ENCODE peak calls at places on chromosomes 3 and 15, in seven cellular contexts. G is fibroblast of mammary gland; K is HCEC 1CT; T is tibial nerve; Q is CD4-positive, alpha-beta memory T cell; B is mammary epithelial cell; F is Calu3. M is an unnamed sample.

GRCh38 chr3:118108769-118109168 is 925.9 kb downstream of the IGSF11 start:
- DNase-seq in F (no peak), T (no peak), B (peak), Q (no peak), G (no peak), K (no peak), M (peak)

GRCh38 chr15:80155001-80155377 is 2.2 kb downstream of the FAH start:
- DNase-seq in K (no peak), G (no peak), F (no peak), B (no peak), T (no peak), Q (no peak), M (no peak)

GRCh38 chr15:60580650-60581415 is 101.9 kb upstream of the ICE2 start:
- DNase-seq in B (no peak), G (no peak), Q (peak), T (no peak), F (no peak), K (no peak), M (peak)

GRCh38 chr15:101434032-101434920 is 55.2 kb downstream of the PCSK6 start:
- DNase-seq in K (no peak), Q (no peak), F (no peak), B (no peak), T (no peak), G (no peak), M (no peak)

GRCh38 chr15:80526556-80527340 is 122.6 kb downstream of the ARNT2 start:
- DNase-seq in Q (no peak), T (no peak), G (peak), K (peak), B (no peak), F (no peak), M (no peak)

GRCh38 chr15:41544650-41545015 is 576 bp upstream of the RPAP1 start:
- DNase-seq in F (no peak), T (no peak), Q (no peak), B (no peak), K (no peak), G (peak), M (no peak)

GRCh38 chr15:45393851-45394250 is 15.5 kb upstream of the GATM start:
- DNase-seq in Q (no peak), B (no peak), F (peak), G (peak), K (peak), T (no peak), M (no peak)

GRCh38 chr3:170128977-170129431 is 52.5 kb downstream of the PHC3 start:
- DNase-seq in G (peak), T (no peak), Q (no peak), B (peak), K (peak), F (no peak), M (peak)

GRCh38 chr3:136171097-136171542 is 25.0 kb downstream of the MSL2 start:
- DNase-seq in Q (no peak), K (peak), B (peak), G (no peak), F (no peak), T (no peak), M (no peak)

GRCh38 chr3:102688556-102688930 is 253.7 kb downstream of the ZPLD1 start:
- DNase-seq in K (no peak), F (no peak), T (no peak), G (no peak), Q (no peak), B (no peak), M (no peak)

GRCh38 chr15:42608110-42608531 is 32.7 kb downstream of the STARD9 start:
- DNase-seq in T (no peak), G (no peak), Q (peak), F (no peak), B (peak), K (no peak), M (peak)

GRCh38 chr3:32002536-32003368 is 21.2 kb downstream of the ZNF860 start:
- DNase-seq in Q (no peak), G (peak), B (no peak), K (no peak), F (no peak), T (no peak), M (no peak)

GRCh38 chr3:14503033-14503705 is 37.0 kb downstream of the GRIP2 start:
- DNase-seq in T (no peak), B (no peak), Q (no peak), F (no peak), K (no peak), G (no peak), M (no peak)

GRCh38 chr15:85351965-85352364 is 28.4 kb upstream of the AKAP13 start:
- DNase-seq in K (no peak), T (no peak), B (peak), Q (no peak), F (no peak), G (no peak), M (no peak)

GRCh38 chr3:41933154-41933676 is 28.7 kb downstream of the ULK4 start:
- DNase-seq in K (peak), T (no peak), F (no peak), B (peak), G (peak), Q (no peak), M (no peak)

GRCh38 chr3:70990190-70990589 is 593.3 kb downstream of the FOXP1 start:
- DNase-seq in F (no peak), T (no peak), G (no peak), K (no peak), B (no peak), Q (peak), M (peak)

GRCh38 chr3:53819163-53819868 is 26.9 kb downstream of the CHDH start:
- DNase-seq in T (no peak), K (no peak), Q (no peak), F (no peak), B (no peak), G (no peak), M (no peak)

GRCh38 chr15:85380860-85381535 is 595 bp downstream of the AKAP13 start:
- DNase-seq in K (peak), Q (peak), T (no peak), B (no peak), F (peak), G (no peak), M (no peak)

GRCh38 chr3:97340940-97341339 is 423.6 kb upstream of the ARL6 start:
- DNase-seq in K (no peak), F (no peak), G (no peak), B (no peak), Q (no peak), T (no peak), M (no peak)

GRCh38 chr3:18725668-18726407 is 300.7 kb upstream of the SATB1 start:
- DNase-seq in F (no peak), T (no peak), G (peak), B (no peak), K (no peak), Q (peak), M (peak)

GRCh38 chr15:27885226-27885625 is 213.9 kb downstream of the OCA2 start:
- DNase-seq in F (no peak), B (no peak), K (no peak), Q (no peak), G (no peak), T (no peak), M (no peak)

GRCh38 chr3:35677797-35678196 is 38.5 kb downstream of the ARPP21 start:
- DNase-seq in F (no peak), T (no peak), K (no peak), B (no peak), G (no peak), Q (no peak), M (no peak)

GRCh38 chr15:68800875-68801274 is 19.8 kb downstream of the ANP32A start:
- DNase-seq in T (no peak), G (no peak), B (no peak), K (no peak), Q (no peak), F (no peak), M (no peak)

GRCh38 chr3:33956211-33956610 is 157.8 kb downstream of the PDCD6IP start:
- DNase-seq in B (no peak), G (no peak), F (no peak), Q (no peak), K (no peak), T (no peak), M (no peak)

GRCh38 chr3:49680493-49681231 is 6.5 kb downstream of the APEH start:
- DNase-seq in B (no peak), K (no peak), G (no peak), Q (no peak), F (no peak), T (no peak), M (no peak)

GRCh38 chr3:60536420-60536819 is 714.8 kb downstream of the FHIT start:
- DNase-seq in F (no peak), B (no peak), G (no peak), T (no peak), K (no peak), Q (no peak), M (no peak)

GRCh38 chr3:190497809-190498208 is 16.1 kb upstream of the IL1RAP start:
- DNase-seq in G (no peak), Q (no peak), B (peak), F (no peak), T (no peak), K (peak), M (no peak)

GRCh38 chr3:148307443-148307843 is 390.3 kb upstream of the AGTR1 start:
- DNase-seq in T (no peak), B (no peak), G (no peak), Q (no peak), K (no peak), F (no peak), M (no peak)

GRCh38 chr15:38885001-38885400 is 320.4 kb upstream of the RASGRP1 start:
- DNase-seq in B (peak), K (no peak), G (peak), Q (no peak), T (no peak), F (no peak), M (no peak)

GRCh38 chr15:68658151-68658550 is 79.4 kb downstream of the CORO2B start:
- DNase-seq in T (no peak), F (no peak), Q (no peak), K (no peak), B (no peak), G (no peak), M (no peak)

GRCh38 chr15:40310993-40311392 is 3.3 kb upstream of the PLCB2 start:
- DNase-seq in F (no peak), Q (no peak), B (no peak), G (no peak), K (no peak), T (no peak), M (no peak)

GRCh38 chr3:76063019-76063418 is 277.7 kb upstream of the ZNF717 start:
- DNase-seq in T (no peak), G (peak), B (peak), F (no peak), Q (no peak), K (peak), M (no peak)

GRCh38 chr3:102207173-102207572 is 227.6 kb upstream of the ZPLD1 start:
- DNase-seq in Q (no peak), G (peak), K (no peak), T (no peak), F (no peak), B (no peak), M (no peak)

GRCh38 chr15:48861813-48862431 is 16.0 kb upstream of the EID1 start:
- DNase-seq in B (peak), K (peak), T (no peak), F (peak), G (peak), Q (peak), M (peak)

GRCh38 chr15:76894174-76894573 is 11.0 kb downstream of the SCAPER start:
- DNase-seq in T (no peak), Q (no peak), B (no peak), F (no peak), K (no peak), G (no peak), M (no peak)

GRCh38 chr3:65713016-65713415 is 325.7 kb downstream of the MAGI1 start:
- DNase-seq in T (no peak), Q (no peak), B (peak), G (peak), F (no peak), K (peak), M (no peak)

GRCh38 chr3:62051506-62051905 is 321.8 kb downstream of the FEZF2 start:
- DNase-seq in B (peak), G (peak), F (no peak), Q (no peak), T (no peak), K (peak), M (peak)

GRCh38 chr3:188531210-188531609 is 377.3 kb downstream of the LPP start:
- DNase-seq in G (peak), F (no peak), T (no peak), Q (no peak), B (peak), K (peak), M (no peak)

M was measured in Jurkat, Clone E6-1.